ENCODE peak calls at places on chromosome 11, in eight cellular contexts. J is right cardiac atrium; C is activated CD8-positive, alpha-beta T cell treated with anti-CD3 and anti-CD28 coated beads for 36 hours; E is activated CD8-positive, alpha-beta memory T cell treated with anti-CD3 and anti-CD28 coated beads, Interleukin-2, amount 10 ng/mL, durations not matched to agents 7 days and 5 days; R is activated T-cell treated with anti-CD3 and anti-CD28 coated beads, Interleukin-2, amount 50 U/mL, for 4 hours; F is stimulated activated naive CD8-positive, alpha-beta T cell treated with anti-CD3 and anti-CD28 coated beads, Interleukin-15, amount 100 ng/mL, for 72 hours; S is left colon; W is left ventricle myocardium superior. D is an unnamed sample.

GRCh38 chr11:27174672-27175210 is 134.1 kb downstream of the BBOX1 start:
- ATAC-seq in C (no peak), J (no peak), R (no peak), F (no peak), W (no peak), S (no peak), E (no peak), D (no peak)

GRCh38 chr11:45435706-45436105 is 149.6 kb upstream of the SYT13 start:
- ATAC-seq in F (no peak), E (no peak), S (no peak), R (no peak), W (no peak), J (no peak), C (no peak), D (no peak)

GRCh38 chr11:1520209-1520986 is 33.8 kb upstream of the MOB2 start:
- ATAC-seq in S (no peak), F (no peak), E (no peak), C (no peak), J (no peak), R (no peak), W (no peak), D (no peak)

GRCh38 chr11:76266269-76266668 is 60.0 kb upstream of the WNT11 start:
- ATAC-seq in W (peak; percentile 6), E (no peak), J (peak; percentile 10), F (no peak), R (no peak), S (no peak), C (no peak), D (peak; percentile 73)

GRCh38 chr11:61905801-61906521 is 11.4 kb downstream of the RAB3IL1 start:
- ATAC-seq in R (no peak), F (peak; percentile 22), S (no peak), J (no peak), W (no peak), E (no peak), C (no peak), D (no peak)

GRCh38 chr11:103618532-103618931 is 417.9 kb upstream of the DDI1 start:
- ATAC-seq in S (no peak), C (no peak), F (no peak), E (no peak), R (no peak), J (no peak), W (no peak), D (no peak)

GRCh38 chr11:19829109-19829790 is 116.6 kb downstream of the NAV2 start:
- ATAC-seq in W (no peak), J (no peak), C (no peak), S (peak; percentile 95), R (no peak), F (no peak), E (no peak), D (no peak)

GRCh38 chr11:111176603-111177002 is 68.9 kb upstream of the POU2AF2 start:
- ATAC-seq in C (no peak), W (no peak), E (no peak), R (no peak), S (no peak), F (no peak), J (no peak), D (no peak)

GRCh38 chr11:134640971-134641968 is 229.2 kb upstream of the B3GAT1 start:
- ATAC-seq in S (no peak), E (no peak), F (no peak), W (no peak), R (no peak), J (no peak), C (no peak), D (no peak)

D was measured in gastroesophageal sphincter.